ENCODE peak calls at places on chromosomes 13 and 19, in ten cellular contexts. One of them, this sample, is unnamed.

GRCh38 chr19:41646589-41647204 is 19.8 kb upstream of the CEACAM4 start:
- DNase-seq in choroid plexus epithelial cell: peak
- DNase-seq in esophagus squamous epithelium: no peak
- DNase-seq in spleen: peak
- DNase-seq in AG10803: peak
- DNase-seq in cardiac muscle cell: no peak
- DNase-seq in PC-3: peak
- DNase-seq in mucosa of descending colon: no peak
- DNase-seq in WTC11: peak
- DNase-seq in NB4: peak
- DNase-seq in this sample: no peak

GRCh38 chr13:37667631-37668161 is 69.1 kb upstream of the POSTN start:
- DNase-seq in PC-3: no peak
- DNase-seq in cardiac muscle cell: no peak
- DNase-seq in esophagus squamous epithelium: no peak
- DNase-seq in mucosa of descending colon: no peak
- DNase-seq in AG10803: peak
- DNase-seq in spleen: no peak
- DNase-seq in NB4: no peak
- DNase-seq in choroid plexus epithelial cell: no peak
- DNase-seq in WTC11: no peak
- DNase-seq in this sample: no peak

GRCh38 chr13:53343345-53343744 is 314.7 kb downstream of the OLFM4 start:
- DNase-seq in choroid plexus epithelial cell: no peak
- DNase-seq in NB4: no peak
- DNase-seq in AG10803: no peak
- DNase-seq in PC-3: no peak
- DNase-seq in esophagus squamous epithelium: no peak
- DNase-seq in spleen: no peak
- DNase-seq in cardiac muscle cell: no peak
- DNase-seq in WTC11: peak
- DNase-seq in mucosa of descending colon: no peak
- DNase-seq in this sample: no peak

GRCh38 chr19:55146648-55147218 is 2.3 kb downstream of the TNNT1 start:
- DNase-seq in esophagus squamous epithelium: no peak
- DNase-seq in PC-3: peak
- DNase-seq in choroid plexus epithelial cell: no peak
- DNase-seq in AG10803: no peak
- DNase-seq in mucosa of descending colon: no peak
- DNase-seq in NB4: peak
- DNase-seq in spleen: no peak
- DNase-seq in WTC11: peak
- DNase-seq in cardiac muscle cell: peak
- DNase-seq in this sample: peak

GRCh38 chr19:590396-590745 is 690 bp downstream of the HCN2 start:
- DNase-seq in PC-3: peak
- DNase-seq in choroid plexus epithelial cell: peak
- DNase-seq in esophagus squamous epithelium: no peak
- DNase-seq in AG10803: no peak
- DNase-seq in WTC11: no peak
- DNase-seq in cardiac muscle cell: peak
- DNase-seq in mucosa of descending colon: no peak
- DNase-seq in spleen: no peak
- DNase-seq in NB4: no peak
- DNase-seq in this sample: no peak

GRCh38 chr19:53212703-53213320 is 19.7 kb upstream of the ZNF665 start:
- DNase-seq in WTC11: no peak
- DNase-seq in PC-3: peak
- DNase-seq in AG10803: no peak
- DNase-seq in esophagus squamous epithelium: no peak
- DNase-seq in cardiac muscle cell: no peak
- DNase-seq in NB4: no peak
- DNase-seq in choroid plexus epithelial cell: no peak
- DNase-seq in spleen: no peak
- DNase-seq in mucosa of descending colon: no peak
- DNase-seq in this sample: no peak

GRCh38 chr13:41554180-41554579 is 96.8 kb downstream of the RGCC start:
- DNase-seq in esophagus squamous epithelium: no peak
- DNase-seq in spleen: no peak
- DNase-seq in mucosa of descending colon: no peak
- DNase-seq in AG10803: no peak
- DNase-seq in WTC11: no peak
- DNase-seq in PC-3: no peak
- DNase-seq in NB4: no peak
- DNase-seq in choroid plexus epithelial cell: no peak
- DNase-seq in cardiac muscle cell: no peak
- DNase-seq in this sample: no peak

GRCh38 chr19:42271045-42271419 is 2.0 kb downstream of the CIC start:
- DNase-seq in mucosa of descending colon: no peak
- DNase-seq in cardiac muscle cell: no peak
- DNase-seq in spleen: no peak
- DNase-seq in esophagus squamous epithelium: no peak
- DNase-seq in NB4: no peak
- DNase-seq in choroid plexus epithelial cell: no peak
- DNase-seq in PC-3: no peak
- DNase-seq in WTC11: no peak
- DNase-seq in AG10803: no peak
- DNase-seq in this sample: no peak

GRCh38 chr19:33132425-33132824 is 511 bp downstream of the WDR88 start:
- DNase-seq in mucosa of descending colon: no peak
- DNase-seq in esophagus squamous epithelium: no peak
- DNase-seq in PC-3: no peak
- DNase-seq in AG10803: no peak
- DNase-seq in spleen: no peak
- DNase-seq in cardiac muscle cell: no peak
- DNase-seq in WTC11: peak
- DNase-seq in choroid plexus epithelial cell: no peak
- DNase-seq in NB4: no peak
- DNase-seq in this sample: peak

GRCh38 chr19:53308339-53308811 is 25.2 kb upstream of the ZNF845 start:
- DNase-seq in cardiac muscle cell: peak
- DNase-seq in esophagus squamous epithelium: no peak
- DNase-seq in mucosa of descending colon: no peak
- DNase-seq in NB4: no peak
- DNase-seq in spleen: no peak
- DNase-seq in AG10803: no peak
- DNase-seq in choroid plexus epithelial cell: peak
- DNase-seq in WTC11: peak
- DNase-seq in PC-3: no peak
- DNase-seq in this sample: no peak

GRCh38 chr19:7928741-7929701 is 3.1 kb upstream of the CTXN1 start:
- DNase-seq in cardiac muscle cell: peak
- DNase-seq in PC-3: peak
- DNase-seq in WTC11: peak
- DNase-seq in choroid plexus epithelial cell: peak
- DNase-seq in esophagus squamous epithelium: no peak
- DNase-seq in NB4: peak
- DNase-seq in AG10803: peak
- DNase-seq in mucosa of descending colon: peak
- DNase-seq in spleen: no peak
- DNase-seq in this sample: peak

GRCh38 chr19:30784850-30785459 is 412.8 kb downstream of the ZNF536 start:
- DNase-seq in spleen: peak
- DNase-seq in AG10803: peak
- DNase-seq in WTC11: peak
- DNase-seq in choroid plexus epithelial cell: peak
- DNase-seq in esophagus squamous epithelium: no peak
- DNase-seq in NB4: peak
- DNase-seq in PC-3: peak
- DNase-seq in mucosa of descending colon: no peak
- DNase-seq in cardiac muscle cell: peak
- DNase-seq in this sample: peak

GRCh38 chr19:19064811-19065745 is 1.3 kb downstream of the SLC25A42 start:
- DNase-seq in PC-3: peak
- DNase-seq in spleen: peak
- DNase-seq in mucosa of descending colon: no peak
- DNase-seq in NB4: peak
- DNase-seq in AG10803: no peak
- DNase-seq in esophagus squamous epithelium: no peak
- DNase-seq in WTC11: peak
- DNase-seq in cardiac muscle cell: peak
- DNase-seq in choroid plexus epithelial cell: peak
- DNase-seq in this sample: peak

GRCh38 chr13:30134578-30134977 is 172.8 kb downstream of the KATNAL1 start:
- DNase-seq in mucosa of descending colon: no peak
- DNase-seq in NB4: no peak
- DNase-seq in esophagus squamous epithelium: no peak
- DNase-seq in cardiac muscle cell: no peak
- DNase-seq in WTC11: no peak
- DNase-seq in choroid plexus epithelial cell: no peak
- DNase-seq in PC-3: peak
- DNase-seq in spleen: no peak
- DNase-seq in AG10803: peak
- DNase-seq in this sample: no peak

GRCh38 chr13:50222569-50223332 is 207.5 kb downstream of the KCNRG start:
- DNase-seq in cardiac muscle cell: no peak
- DNase-seq in NB4: peak
- DNase-seq in spleen: peak
- DNase-seq in AG10803: peak
- DNase-seq in esophagus squamous epithelium: no peak
- DNase-seq in mucosa of descending colon: peak
- DNase-seq in WTC11: peak
- DNase-seq in PC-3: peak
- DNase-seq in choroid plexus epithelial cell: peak
- DNase-seq in this sample: no peak

GRCh38 chr13:48265217-48265815 is 32.3 kb downstream of the ITM2B start:
- DNase-seq in AG10803: no peak
- DNase-seq in mucosa of descending colon: no peak
- DNase-seq in WTC11: no peak
- DNase-seq in PC-3: no peak
- DNase-seq in choroid plexus epithelial cell: no peak
- DNase-seq in spleen: no peak
- DNase-seq in NB4: no peak
- DNase-seq in cardiac muscle cell: no peak
- DNase-seq in esophagus squamous epithelium: no peak
- DNase-seq in this sample: no peak

GRCh38 chr13:48266150-48266549 is 33.1 kb downstream of the ITM2B start:
- DNase-seq in cardiac muscle cell: no peak
- DNase-seq in choroid plexus epithelial cell: no peak
- DNase-seq in esophagus squamous epithelium: no peak
- DNase-seq in mucosa of descending colon: no peak
- DNase-seq in AG10803: no peak
- DNase-seq in NB4: no peak
- DNase-seq in WTC11: no peak
- DNase-seq in spleen: no peak
- DNase-seq in PC-3: no peak
- DNase-seq in this sample: no peak

GRCh38 chr13:48268019-48268418 is 35.0 kb downstream of the ITM2B start:
- DNase-seq in spleen: no peak
- DNase-seq in mucosa of descending colon: no peak
- DNase-seq in WTC11: no peak
- DNase-seq in AG10803: no peak
- DNase-seq in NB4: no peak
- DNase-seq in esophagus squamous epithelium: no peak
- DNase-seq in PC-3: no peak
- DNase-seq in choroid plexus epithelial cell: no peak
- DNase-seq in cardiac muscle cell: no peak
- DNase-seq in this sample: no peak

GRCh38 chr13:48264052-48264451 is 31.0 kb downstream of the ITM2B start:
- DNase-seq in cardiac muscle cell: no peak
- DNase-seq in AG10803: no peak
- DNase-seq in spleen: no peak
- DNase-seq in NB4: no peak
- DNase-seq in choroid plexus epithelial cell: no peak
- DNase-seq in esophagus squamous epithelium: no peak
- DNase-seq in WTC11: no peak
- DNase-seq in mucosa of descending colon: no peak
- DNase-seq in PC-3: no peak
- DNase-seq in this sample: no peak

GRCh38 chr13:48266967-48267639 is 34.1 kb downstream of the ITM2B start:
- DNase-seq in PC-3: no peak
- DNase-seq in WTC11: no peak
- DNase-seq in cardiac muscle cell: no peak
- DNase-seq in AG10803: no peak
- DNase-seq in NB4: no peak
- DNase-seq in choroid plexus epithelial cell: no peak
- DNase-seq in mucosa of descending colon: no peak
- DNase-seq in spleen: no peak
- DNase-seq in esophagus squamous epithelium: no peak
- DNase-seq in this sample: no peak
- TF ChIP-seq CTCF in PC-3: no peak
- TF ChIP-seq CTCF in WTC11: no peak
- TF ChIP-seq CTCF in cardiac muscle cell: no peak
- TF ChIP-seq CTCF in AG10803: no peak
- TF ChIP-seq CTCF in NB4: no peak
- TF ChIP-seq CTCF in choroid plexus epithelial cell: no peak
- TF ChIP-seq CTCF in mucosa of descending colon: no peak
- TF ChIP-seq CTCF in spleen: no peak
- TF ChIP-seq CTCF in esophagus squamous epithelium: no peak
- TF ChIP-seq CTCF in this sample: no peak

GRCh38 chr13:102042746-102043145 is 359.1 kb downstream of the FGF14 start:
- DNase-seq in WTC11: no peak
- DNase-seq in NB4: no peak
- DNase-seq in spleen: no peak
- DNase-seq in PC-3: no peak
- DNase-seq in esophagus squamous epithelium: no peak
- DNase-seq in AG10803: no peak
- DNase-seq in choroid plexus epithelial cell: no peak
- DNase-seq in cardiac muscle cell: no peak
- DNase-seq in mucosa of descending colon: no peak
- DNase-seq in this sample: no peak
- TF ChIP-seq CTCF in WTC11: no peak
- TF ChIP-seq CTCF in NB4: no peak
- TF ChIP-seq CTCF in spleen: no peak
- TF ChIP-seq CTCF in PC-3: no peak
- TF ChIP-seq CTCF in esophagus squamous epithelium: no peak
- TF ChIP-seq CTCF in AG10803: no peak
- TF ChIP-seq CTCF in choroid plexus epithelial cell: no peak
- TF ChIP-seq CTCF in cardiac muscle cell: no peak
- TF ChIP-seq CTCF in mucosa of descending colon: no peak
- TF ChIP-seq CTCF in this sample: no peak

GRCh38 chr13:111011899-111012298 is 97.0 kb upstream of the ANKRD10 start:
- DNase-seq in NB4: no peak
- DNase-seq in AG10803: peak
- DNase-seq in cardiac muscle cell: no peak
- DNase-seq in mucosa of descending colon: no peak
- DNase-seq in choroid plexus epithelial cell: no peak
- DNase-seq in PC-3: no peak
- DNase-seq in WTC11: no peak
- DNase-seq in esophagus squamous epithelium: no peak
- DNase-seq in spleen: no peak
- DNase-seq in this sample: no peak
- TF ChIP-seq CTCF in NB4: no peak
- TF ChIP-seq CTCF in AG10803: no peak
- TF ChIP-seq CTCF in cardiac muscle cell: no peak
- TF ChIP-seq CTCF in mucosa of descending colon: no peak
- TF ChIP-seq CTCF in choroid plexus epithelial cell: no peak
- TF ChIP-seq CTCF in PC-3: no peak
- TF ChIP-seq CTCF in WTC11: no peak
- TF ChIP-seq CTCF in esophagus squamous epithelium: no peak
- TF ChIP-seq CTCF in spleen: no peak
- TF ChIP-seq CTCF in this sample: no peak

DNA sequence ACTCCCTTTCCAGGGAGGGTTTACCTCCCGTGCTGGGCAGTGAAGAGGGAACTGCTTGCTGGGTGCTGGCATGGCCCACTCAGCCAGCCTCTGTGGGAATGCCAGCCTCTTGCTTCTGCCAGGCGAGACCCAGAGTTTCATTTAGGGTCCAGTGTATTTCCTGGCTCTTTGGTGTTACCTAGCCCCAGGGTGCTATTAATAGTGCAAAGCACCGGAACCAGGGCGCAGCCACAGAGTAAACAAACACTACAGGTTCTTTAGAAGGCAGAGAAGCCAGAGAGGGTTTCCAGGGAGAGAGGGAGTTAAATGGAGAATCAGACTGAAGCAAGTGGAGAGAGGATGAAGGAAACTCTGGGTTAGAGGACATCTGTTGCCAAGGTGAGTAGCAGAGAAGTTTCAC is 74.9 kb upstream of the SPATA13 start:
- DNase-seq in AG10803: no peak
- DNase-seq in esophagus squamous epithelium: no peak
- DNase-seq in spleen: no peak
- DNase-seq in WTC11: no peak
- DNase-seq in choroid plexus epithelial cell: no peak
- DNase-seq in mucosa of descending colon: no peak
- DNase-seq in NB4: no peak
- DNase-seq in PC-3: peak
- DNase-seq in cardiac muscle cell: no peak
- DNase-seq in this sample: no peak
- TF ChIP-seq CTCF in AG10803: no peak
- TF ChIP-seq CTCF in esophagus squamous epithelium: no peak
- TF ChIP-seq CTCF in spleen: no peak
- TF ChIP-seq CTCF in WTC11: no peak
- TF ChIP-seq CTCF in choroid plexus epithelial cell: no peak
- TF ChIP-seq CTCF in mucosa of descending colon: no peak
- TF ChIP-seq CTCF in NB4: no peak
- TF ChIP-seq CTCF in PC-3: no peak
- TF ChIP-seq CTCF in cardiac muscle cell: no peak
- TF ChIP-seq CTCF in this sample: no peak